ENCODE peak calls at places on chromosomes 5 and 9, in six cellular contexts. Z is Peyer's patch, C is heart left ventricle, R is suprapubic skin, A is left lung, X is coronary artery. B is an unnamed sample.

GRCh38 chr5:112876362-112876761 is 15.3 kb downstream of the SRP19 start:
- DNase-seq in Z (no peak), C (no peak), R (no peak), A (no peak), X (no peak), B (no peak)

GRCh38 chr5:170277953-170278352 is 19.6 kb downstream of the LCP2 start:
- DNase-seq in Z (no peak), C (no peak), R (no peak), A (no peak), X (no peak), B (no peak)

GRCh38 chr5:126659805-126660483 is 59.2 kb downstream of the PHAX start:
- DNase-seq in Z (no peak), C (no peak), R (no peak), A (no peak), X (no peak), B (no peak)

GRCh38 chr9:33813712-33814641 is 3.0 kb upstream of the UBE2R2 start:
- DNase-seq in Z (peak; percentile 65), C (no peak), R (no peak), A (no peak), X (no peak), B (peak; percentile 17)

GRCh38 chr5:142143878-142144277 is 35.3 kb downstream of the NDFIP1 start:
- DNase-seq in Z (no peak), C (no peak), R (no peak), A (no peak), X (no peak), B (no peak)

GRCh38 chr5:10145922-10146321 is 103.8 kb downstream of the ATPSCKMT start:
- DNase-seq in Z (no peak), C (no peak), R (no peak), A (no peak), X (no peak), B (no peak)

GRCh38 chr5:14713476-14714384 is 49.2 kb downstream of the OTULIN start:
- DNase-seq in Z (no peak), C (no peak), R (no peak), A (no peak), X (no peak), B (no peak)

GRCh38 chr9:109320338-109320733 is 523 bp downstream of the EPB41L4B start:
- DNase-seq in Z (no peak), C (no peak), R (no peak), A (no peak), X (no peak), B (no peak)

GRCh38 chr5:79876510-79876909 is 114.6 kb downstream of the MTX3 start:
- DNase-seq in Z (no peak), C (no peak), R (no peak), A (no peak), X (no peak), B (no peak)

GRCh38 chr9:38282756-38283155 is 109.7 kb upstream of the ALDH1B1 start:
- DNase-seq in Z (no peak), C (no peak), R (no peak), A (no peak), X (peak; percentile 40), B (no peak)

GRCh38 chr9:69513291-69513690 is 158.9 kb downstream of the APBA1 start:
- DNase-seq in Z (no peak), C (no peak), R (no peak), A (no peak), X (no peak), B (no peak)

GRCh38 chr5:159971931-159972461 is 36.9 kb upstream of the TTC1 start:
- DNase-seq in Z (no peak), C (no peak), R (no peak), A (no peak), X (no peak), B (no peak)

GRCh38 chr5:60356716-60357115 is 343.2 kb downstream of the DEPDC1B start:
- DNase-seq in Z (no peak), C (no peak), R (no peak), A (no peak), X (no peak), B (no peak)

GRCh38 chr9:120877276-120878034 is 467 bp upstream of the PHF19 start:
- DNase-seq in Z (peak; percentile 82), C (peak; percentile 78), R (no peak), A (peak; percentile 72), X (no peak), B (peak; percentile 53)

GRCh38 chr9:127937383-127938297 is at the start of gene DPM2:
- DNase-seq in Z (peak; percentile 93), C (peak; percentile 85), R (no peak), A (peak; percentile 86), X (no peak), B (peak; percentile 86)

GRCh38 chr9:114233806-114234205 is 78.5 kb downstream of the COL27A1 start:
- DNase-seq in Z (no peak), C (peak; percentile 70), R (no peak), A (peak; percentile 47), X (no peak), B (no peak)

GRCh38 chr5:132096904-132097303 is 23.3 kb downstream of the CSF2 start:
- DNase-seq in Z (no peak), C (no peak), R (no peak), A (no peak), X (no peak), B (no peak)

GRCh38 chr9:111678293-111678692 is 16.9 kb downstream of the GNG10 start:
- DNase-seq in Z (no peak), C (no peak), R (no peak), A (no peak), X (no peak), B (no peak)

GRCh38 chr9:130891699-130892502 is 4.7 kb downstream of the QRFP start:
- DNase-seq in Z (no peak), C (no peak), R (no peak), A (no peak), X (no peak), B (no peak)

GRCh38 chr9:124886461-124886860 is 24.5 kb downstream of the ARPC5L start:
- DNase-seq in Z (no peak), C (no peak), R (no peak), A (no peak), X (no peak), B (no peak)

GRCh38 chr9:73079326-73079725 is 72.3 kb upstream of the ANXA1 start:
- DNase-seq in Z (no peak), C (no peak), R (no peak), A (no peak), X (no peak), B (no peak)

GRCh38 chr9:14098102-14098501 is 215.8 kb downstream of the NFIB start:
- DNase-seq in Z (no peak), C (no peak), R (no peak), A (no peak), X (no peak), B (no peak)

DNA sequence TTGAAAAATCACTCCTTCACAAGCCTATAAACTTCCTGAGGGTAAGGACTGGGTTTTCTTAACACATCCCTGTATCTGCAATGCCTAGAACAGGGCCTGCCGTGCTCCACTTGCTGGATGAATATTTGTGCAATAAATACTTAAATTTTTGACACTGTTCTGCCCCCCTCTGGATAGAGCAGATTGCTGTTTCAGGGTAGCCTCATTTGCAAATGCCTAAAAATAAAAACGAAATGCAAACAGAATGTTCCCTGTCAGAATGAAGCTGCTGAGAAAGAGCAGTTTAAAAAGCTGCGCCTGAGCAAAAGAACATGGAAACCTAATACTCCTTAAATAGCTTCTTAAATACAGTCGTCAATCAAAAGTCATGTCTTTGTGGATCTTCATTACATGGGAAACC is 385.3 kb downstream of the PRELID2 start:
- DNase-seq in Z (no peak), C (no peak), R (no peak), A (no peak), X (no peak), B (no peak)
- TF ChIP-seq CTCF in Z (no peak), C (no peak), R (no peak), A (no peak), X (no peak), B (no peak)

DNA sequence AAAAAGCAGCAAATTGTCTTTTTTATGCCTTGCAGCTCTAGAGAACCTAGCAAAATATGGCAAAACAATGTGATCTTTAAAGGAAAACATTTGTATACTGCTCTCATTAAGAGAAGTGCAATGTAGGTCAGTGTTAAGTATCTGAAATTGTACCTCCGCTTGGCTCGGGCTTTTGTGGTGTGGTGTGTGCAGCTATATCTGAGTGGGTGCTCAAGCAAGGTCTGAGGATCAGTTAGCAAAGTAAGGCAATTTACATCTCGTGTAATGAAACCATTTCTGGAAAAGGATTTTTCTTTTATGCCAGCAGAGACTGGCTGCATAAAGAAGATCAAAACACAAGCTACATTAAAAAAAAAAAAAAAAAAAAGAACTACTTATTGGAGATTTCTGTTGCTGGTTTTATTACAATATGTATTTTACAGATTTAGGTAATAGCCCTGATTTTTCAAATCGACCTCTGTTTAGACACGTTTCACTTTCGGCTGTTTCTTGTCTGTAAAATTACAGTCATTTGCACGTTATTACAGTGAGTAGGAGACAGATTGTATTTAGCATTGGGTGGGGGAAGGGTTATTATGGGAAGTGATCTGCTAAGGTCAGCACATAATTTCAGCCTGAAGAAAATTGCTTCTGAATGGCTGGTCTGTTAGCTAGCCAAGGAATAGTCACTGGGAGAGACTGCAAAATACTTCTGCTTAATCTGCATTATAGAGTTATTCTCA is 7.9 kb upstream of the ZNF608 start:
- DNase-seq in Z (no peak), C (no peak), R (no peak), A (no peak), X (no peak), B (no peak)
- H3K27ac ChIP-seq in Z (no peak overlapping the region), C (no peak overlapping the region), R (no peak overlapping the region), A (no peak overlapping the region), X (no peak overlapping the region), B (no peak overlapping the region)

GRCh38 chr5:120457839-120458507 is 6.1 kb upstream of the PRR16 start:
- DNase-seq in Z (peak; percentile 90), C (peak; percentile 81), R (peak; percentile 80), A (peak; percentile 73), X (peak; percentile 83), B (no peak)
- TF ChIP-seq CTCF in Z (peak; percentile 63), C (peak; percentile 72), R (peak; percentile 26), A (peak; percentile 59), X (peak; percentile 77), B (peak; percentile 32)

GRCh38 chr9:94950040-94950732 is 223.7 kb downstream of the AOPEP start:
- DNase-seq in Z (no peak), C (no peak), R (no peak), A (no peak), X (no peak), B (no peak)

GRCh38 chr9:94952553-94953373 is 226.3 kb downstream of the AOPEP start:
- DNase-seq in Z (no peak), C (peak; percentile 46), R (no peak), A (no peak), X (peak; percentile 84), B (no peak)

GRCh38 chr9:94950733-94951590 is 224.5 kb downstream of the AOPEP start:
- DNase-seq in Z (no peak), C (no peak), R (no peak), A (no peak), X (no peak), B (no peak)

GRCh38 chr9:94949330-94949729 is 222.8 kb downstream of the AOPEP start:
- DNase-seq in Z (no peak), C (no peak), R (no peak), A (no peak), X (no peak), B (no peak)

DNA sequence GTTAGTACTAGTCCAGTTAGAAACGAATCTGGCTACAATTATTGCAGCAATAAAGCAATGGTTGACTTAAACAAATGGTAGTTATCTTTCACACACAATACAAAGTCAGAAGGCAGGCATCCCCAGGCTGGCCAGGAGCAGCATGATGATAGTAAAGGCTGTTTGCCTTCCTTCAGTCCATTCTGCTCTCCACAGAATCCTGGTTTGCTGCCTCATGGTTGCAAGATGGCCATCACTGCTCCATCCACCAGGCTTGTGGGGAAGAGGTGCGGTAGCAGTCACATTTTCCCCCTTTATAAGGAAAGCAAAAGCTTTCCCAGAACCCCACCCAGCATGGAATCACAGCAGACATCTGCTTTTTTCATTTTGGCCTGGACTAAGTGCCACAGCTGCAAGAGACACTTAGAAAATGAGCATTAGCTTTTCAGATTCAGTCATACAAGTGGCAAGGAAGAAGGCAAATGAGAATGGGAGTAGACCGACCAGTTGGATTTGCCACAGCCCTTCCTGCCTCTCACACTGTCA is 225.2 kb downstream of the AOPEP start:
- DNase-seq in Z (no peak), C (no peak), R (no peak), A (no peak), X (no peak), B (no peak)
- H3K27ac ChIP-seq in Z (peak overlapping the region; percentile 21), C (peak overlapping the region; percentile 57), R (peak overlapping the region; percentile 29), A (peak overlapping the region; percentile 6), X (peak overlapping the region; percentile 79), B (no peak overlapping the region)